ENCODE peak calls at places on chromosomes 11 and 22, in five cellular contexts. F, Q, L, Z and K are unnamed samples.

GRCh38 chr11:23885801-23886200 is 611.1 kb upstream of the LUZP2 start:
- DNase-seq in F (no peak), Z (no peak), Q (no peak), L (no peak), K (no peak)

GRCh38 chr11:2992234-2992999 is at the start of gene NAP1L4:
- DNase-seq in F (peak; percentile 97), Z (peak; percentile 97), L (peak; percentile 95), Q (peak; percentile 95), K (peak; percentile 98)

GRCh38 chr11:115338476-115338875 is 165.7 kb downstream of the CADM1 start:
- DNase-seq in L (no peak), Z (no peak), F (no peak), Q (no peak), K (no peak)

GRCh38 chr11:63866211-63866610 is 27.3 kb downstream of the MARK2 start:
- DNase-seq in Q (peak; percentile 51), L (peak; percentile 61), Z (no peak), F (peak; percentile 85), K (peak; percentile 59)

GRCh38 chr11:14425621-14426020 is 66.6 kb upstream of the RRAS2 start:
- DNase-seq in L (no peak), Q (no peak), Z (no peak), F (no peak), K (no peak)

GRCh38 chr11:44097821-44098220 is 2.3 kb downstream of the EXT2 start:
- DNase-seq in F (no peak), L (peak; percentile 13), Q (no peak), Z (no peak), K (no peak)

GRCh38 chr11:65448074-65448417 is 25.4 kb downstream of the NEAT1 start:
- DNase-seq in Q (no peak), L (peak; percentile 44), Z (peak; percentile 35), F (no peak), K (no peak)

GRCh38 chr22:19932367-19933206 is 9.0 kb upstream of the COMT start:
- DNase-seq in L (no peak), F (no peak), Z (no peak), Q (no peak), K (no peak)

GRCh38 chr11:122189259-122189658 is 73.2 kb upstream of the BLID start:
- DNase-seq in Z (peak; percentile 94), L (peak; percentile 98), Q (no peak), F (no peak), K (no peak)

GRCh38 chr11:77082838-77083552 is 16.2 kb downstream of the CAPN5 start:
- DNase-seq in Z (peak; percentile 64), L (peak; percentile 38), Q (no peak), F (peak; percentile 60), K (peak; percentile 75)

GRCh38 chr22:25630446-25630845 is 66.0 kb downstream of the GRK3 start:
- DNase-seq in L (no peak), Z (no peak), F (no peak), Q (no peak), K (no peak)

GRCh38 chr11:68845351-68846002 is 3.8 kb upstream of the CPT1A start:
- DNase-seq in Z (no peak), Q (no peak), L (no peak), F (no peak), K (no peak)

GRCh38 chr11:94740975-94741707 is 27.0 kb upstream of the AMOTL1 start:
- DNase-seq in Z (peak; percentile 73), L (peak; percentile 69), F (no peak), Q (no peak), K (no peak)

GRCh38 chr11:27383645-27384044 is 20.6 kb upstream of the CCDC34 start:
- DNase-seq in F (no peak), Q (no peak), Z (no peak), L (no peak), K (no peak)

GRCh38 chr11:57424802-57425564 is 1.9 kb downstream of the SLC43A3 start:
- DNase-seq in F (peak; percentile 93), L (peak; percentile 95), Z (peak; percentile 97), Q (peak; percentile 80), K (peak; percentile 95)

GRCh38 chr11:45927684-45928413 is 5.4 kb downstream of the LARGE2 start:
- DNase-seq in Q (no peak), L (no peak), F (no peak), Z (no peak), K (no peak)

GRCh38 chr11:111733655-111734088 is 32.5 kb downstream of the PPP2R1B start:
- DNase-seq in Q (no peak), Z (no peak), F (no peak), L (no peak), K (no peak)

GRCh38 chr22:38422615-38423511 is 32.1 kb downstream of the KCNJ4 start:
- DNase-seq in Z (no peak), Q (no peak), L (no peak), F (no peak), K (no peak)

GRCh38 chr11:69439127-69439526 is 42.3 kb upstream of the LINC01488 start:
- DNase-seq in Q (no peak), L (no peak), F (no peak), Z (no peak), K (no peak)

GRCh38 chr22:19849800-19850481 is 4.7 kb downstream of the GNB1L start:
- DNase-seq in F (no peak), Q (no peak), L (no peak), Z (no peak), K (no peak)

DNA sequence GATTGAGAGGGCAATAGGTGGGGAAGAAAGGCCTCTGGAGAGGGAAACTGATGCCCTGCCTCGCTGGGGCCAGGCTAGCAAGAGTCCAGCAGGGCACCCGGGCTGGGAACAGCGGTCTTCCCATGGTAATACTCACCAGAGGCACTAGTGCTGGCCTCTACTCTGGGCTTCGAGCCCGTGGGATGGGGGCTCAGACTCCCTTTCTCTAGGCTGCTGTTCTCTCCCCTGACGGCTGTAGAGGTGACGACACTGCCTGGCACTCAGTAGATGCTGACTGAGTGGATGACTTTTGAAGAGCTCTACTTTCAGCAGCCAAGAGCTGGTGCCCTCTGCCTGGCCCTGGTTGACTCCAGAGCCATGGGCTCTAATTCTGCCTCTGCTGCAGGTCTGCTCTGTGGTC is 818 bp upstream of the C1QTNF4 start:
- DNase-seq in Z (no peak), Q (no peak), L (no peak), F (no peak), K (no peak)
- H3K27me3 ChIP-seq in Z (peaks cover 40% of the 10 kb centered on the region), Q (peaks cover 24% of the 10 kb centered on the region), L (peaks cover 52% of the 10 kb centered on the region), F (peaks cover 7% of the 10 kb centered on the region), K (no peaks in the 10 kb centered on the region)

DNA sequence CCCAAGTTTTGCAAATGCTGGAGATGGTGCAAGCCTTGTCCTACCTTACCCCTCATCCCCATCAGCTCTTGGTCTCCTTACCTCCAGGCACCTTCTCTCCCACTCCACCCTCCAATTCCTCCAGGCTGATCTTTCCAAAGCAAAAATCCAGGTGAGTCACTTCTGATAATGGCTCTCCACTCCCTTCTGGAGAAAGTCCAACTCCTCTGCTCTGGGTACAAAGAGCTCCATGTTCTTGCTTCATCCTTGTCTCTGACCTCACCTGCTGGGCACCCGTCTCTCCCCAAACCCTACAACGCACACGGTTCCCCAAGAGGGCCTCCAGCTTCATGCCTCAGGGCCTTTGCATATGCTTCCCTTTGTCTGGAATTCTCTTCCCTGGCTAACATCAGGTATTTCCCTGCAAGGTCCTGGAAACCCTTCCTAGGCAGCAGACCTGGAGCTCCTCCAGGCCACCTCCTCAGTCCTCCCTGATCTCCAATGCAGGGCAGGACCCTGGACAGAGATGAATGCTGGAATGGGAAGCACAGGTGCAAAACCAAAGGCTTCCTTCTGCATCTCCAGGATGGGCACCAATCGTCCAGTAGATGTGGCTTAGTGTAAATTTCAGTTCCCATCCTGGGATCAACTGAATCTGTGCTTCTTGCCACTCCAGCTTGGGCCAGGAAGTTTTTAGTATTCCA is 22.7 kb downstream of the IFT27 start:
- DNase-seq in Q (no peak), L (no peak), F (no peak), Z (no peak), K (no peak)
- H3K27ac ChIP-seq in Q (no peak overlapping the region), L (no peak overlapping the region), F (no peak overlapping the region), Z (no peak overlapping the region), K (no peak overlapping the region)

DNA sequence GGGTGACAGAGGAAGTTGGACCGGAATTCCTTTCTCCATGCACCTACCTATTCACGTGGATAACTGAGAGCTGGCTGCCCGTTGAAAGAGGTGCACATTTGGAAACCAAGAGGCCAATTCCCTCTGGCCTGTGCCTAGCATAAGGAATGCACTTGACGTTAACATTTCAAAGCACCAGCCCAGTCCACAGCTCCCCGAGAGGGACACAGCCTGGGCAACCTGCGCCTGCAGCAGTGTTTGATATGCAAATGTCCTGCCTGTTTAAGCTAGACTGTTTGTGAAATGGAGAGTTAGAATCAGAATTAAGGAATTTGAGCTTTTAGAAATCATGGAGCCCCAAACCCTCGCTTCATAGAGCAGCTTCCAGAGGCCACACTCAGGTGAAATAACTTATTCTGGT is 126.1 kb downstream of the DSCAML1 start:
- DNase-seq in Z (no peak), F (no peak), L (no peak), Q (no peak), K (no peak)
- H3K27me3 ChIP-seq in Z (no peaks in the 10 kb centered on the region), F (no peaks in the 10 kb centered on the region), L (peaks cover 18% of the 10 kb centered on the region), Q (peaks cover 9% of the 10 kb centered on the region), K (no peaks in the 10 kb centered on the region)

GRCh38 chr22:50357756-50358155 is 14.6 kb downstream of the PPP6R2 start:
- DNase-seq in F (no peak), L (no peak), Q (no peak), Z (no peak), K (no peak)

GRCh38 chr22:50361222-50361621 is 18.1 kb downstream of the PPP6R2 start:
- DNase-seq in Z (no peak), Q (no peak), F (no peak), L (no peak), K (no peak)

GRCh38 chr22:50360578-50360977 is 17.5 kb downstream of the PPP6R2 start:
- DNase-seq in Q (no peak), L (no peak), F (no peak), Z (no peak), K (no peak)

GRCh38 chr22:50361688-50362087 is 18.6 kb downstream of the PPP6R2 start:
- DNase-seq in Q (no peak), F (peak; percentile 39), Z (no peak), L (no peak), K (no peak)

GRCh38 chr22:50363411-50364194 is 20.5 kb downstream of the PPP6R2 start:
- DNase-seq in F (no peak), Q (no peak), L (no peak), Z (no peak), K (no peak)
- H3K27ac ChIP-seq in F (no peak overlapping the region), Q (no peak overlapping the region), L (no peak overlapping the region), Z (no peak overlapping the region), K (no peak overlapping the region)

GRCh38 chr11:118742304-118742703 is 48.7 kb downstream of the DDX6 start:
- DNase-seq in F (no peak), Q (no peak), L (no peak), Z (no peak), K (no peak)

GRCh38 chr11:118735203-118735602 is 55.8 kb upstream of the TREH start:
- DNase-seq in Q (no peak), F (no peak), L (no peak), Z (no peak), K (no peak)

GRCh38 chr11:118744001-118744400 is 47.0 kb downstream of the DDX6 start:
- DNase-seq in F (no peak), Q (no peak), Z (no peak), L (no peak), K (no peak)

GRCh38 chr11:118740892-118741291 is 50.1 kb downstream of the DDX6 start:
- DNase-seq in F (no peak), Q (no peak), Z (no peak), L (no peak), K (no peak)
- H3K27me3 ChIP-seq in F (no peaks in the 10 kb centered on the region), Q (no peaks in the 10 kb centered on the region), Z (peaks cover 2% of the 10 kb centered on the region), L (peaks cover 5% of the 10 kb centered on the region), K (no peaks in the 10 kb centered on the region)

GRCh38 chr22:26777402-26777801 is 120.0 kb downstream of the MIAT start:
- DNase-seq in Q (no peak), F (no peak), Z (no peak), L (peak; percentile 5), K (no peak)
- H3K27ac ChIP-seq in Q (no peak overlapping the region), F (no peak overlapping the region), Z (no peak overlapping the region), L (no peak overlapping the region), K (no peak overlapping the region)

GRCh38 chr11:62195945-62196344 is 5.9 kb downstream of the SCGB1D1 start:
- DNase-seq in Z (no peak), Q (no peak), F (no peak), L (no peak), K (no peak)
- H3K27me3 ChIP-seq in Z (peaks cover 31% of the 10 kb centered on the region), Q (no peaks in the 10 kb centered on the region), F (no peaks in the 10 kb centered on the region), L (peaks cover 14% of the 10 kb centered on the region), K (peaks cover 2% of the 10 kb centered on the region)